ENCODE peak calls at places on chromosomes 3 and 15, in five cellular contexts. T is A549, E is dorsolateral prefrontal cortex, K is heart left ventricle, Y is MV-4-11. P is an unnamed sample.

GRCh38 chr3:15331606-15332404 is 581 bp downstream of the SH3BP5 start:
- DNase-seq in T (no peak), E (peak), K (peak), Y (no peak), P (no peak)

GRCh38 chr15:31511707-31512310 is 185.2 kb downstream of the KLF13 start:
- DNase-seq in T (no peak), E (no peak), K (no peak), Y (no peak), P (no peak)

GRCh38 chr3:124272611-124273151 is 280.8 kb upstream of the ROPN1 start:
- DNase-seq in T (no peak), E (no peak), K (no peak), Y (no peak), P (no peak)

GRCh38 chr3:66836363-66837152 is 161.5 kb upstream of the KBTBD8 start:
- DNase-seq in T (no peak), E (no peak), K (no peak), Y (no peak), P (no peak)

GRCh38 chr3:112132975-112133448 is at the start of gene GCSAM:
- DNase-seq in T (no peak), E (no peak), K (no peak), Y (peak), P (no peak)

GRCh38 chr3:194497799-194498575 is 11.2 kb upstream of the ATP13A3 start:
- DNase-seq in T (no peak), E (no peak), K (no peak), Y (peak), P (no peak)

GRCh38 chr15:88615303-88616107 is 5.6 kb upstream of the AEN start:
- DNase-seq in T (no peak), E (no peak), K (no peak), Y (no peak), P (no peak)

GRCh38 chr3:66165679-66166078 is 55.1 kb upstream of the SLC25A26 start:
- DNase-seq in T (no peak), E (no peak), K (no peak), Y (no peak), P (no peak)

GRCh38 chr15:23073890-23074631 is 34.7 kb upstream of the TUBGCP5 start:
- DNase-seq in T (no peak), E (peak), K (no peak), Y (peak), P (no peak)

GRCh38 chr15:72237286-72238224 is 6.6 kb upstream of the PKM start:
- DNase-seq in T (peak), E (no peak), K (peak), Y (peak), P (peak)

GRCh38 chr3:25455316-25456232 is 27.5 kb downstream of the RARB start:
- DNase-seq in T (no peak), E (peak), K (peak), Y (no peak), P (peak)

GRCh38 chr3:123272547-123272946 is 70.8 kb downstream of the SEC22A start:
- DNase-seq in T (peak), E (no peak), K (no peak), Y (no peak), P (no peak)

GRCh38 chr3:123706871-123707270 is 122.0 kb upstream of the HACD2 start:
- DNase-seq in T (no peak), E (no peak), K (no peak), Y (no peak), P (no peak)

P was measured in occipital lobe.